ENCODE peak calls at places on chromosomes 11 and 22, in five cellular contexts. F is ovary, B is mucosa of descending colon, L is SJSA1, O is A549. A is an unnamed sample. For H3K4me1, the result is how much of the 10 kb centered on the place peaks cover.

GRCh38 chr22:24952837-24953293 is 349 bp downstream of the KIAA1671 start:
- DNase-seq in F (peak), B (no peak), L (peak), O (peak), A (no peak)

GRCh38 chr11:126139541-126140091 is 71.8 kb downstream of the RPUSD4 start:
- DNase-seq in F (peak), B (no peak), L (no peak), O (no peak), A (no peak)

GRCh38 chr11:8082391-8083087 is 1.5 kb downstream of the TUB start:
- DNase-seq in F (no peak), B (no peak), L (no peak), O (no peak), A (no peak)

GRCh38 chr11:74325649-74326645 is 14.5 kb upstream of the P4HA3 start:
- DNase-seq in F (peak), B (peak), L (no peak), O (no peak), A (peak)

GRCh38 chr11:126416542-126417090 is 61.1 kb downstream of the ST3GAL4 start:
- DNase-seq in F (peak), B (peak), L (no peak), O (no peak), A (peak)

GRCh38 chr22:29842172-29842571 is 4.1 kb upstream of the ASCC2 start:
- DNase-seq in F (no peak), B (no peak), L (no peak), O (no peak), A (no peak)

GRCh38 chr11:72783144-72783910 is 10.5 kb downstream of the STARD10 start:
- DNase-seq in F (no peak), B (peak), L (no peak), O (no peak), A (no peak)

GRCh38 chr22:31333648-31334047 is 12.5 kb downstream of the PATZ1 start:
- DNase-seq in F (no peak), B (no peak), L (no peak), O (no peak), A (no peak)

GRCh38 chr11:334264-335033 is 13.8 kb upstream of the IFITM3 start:
- DNase-seq in F (peak), B (peak), L (no peak), O (no peak), A (no peak)

GRCh38 chr22:50179937-50180726 is 5.6 kb upstream of the TRABD start:
- DNase-seq in F (peak), B (no peak), L (no peak), O (no peak), A (no peak)

GRCh38 chr11:36365937-36366336 is 69.8 kb downstream of the PRR5L start:
- DNase-seq in F (no peak), B (no peak), L (no peak), O (no peak), A (no peak)

GRCh38 chr11:3626250-3626960 is 15.4 kb downstream of the ART5 start:
- DNase-seq in F (no peak), B (peak), L (no peak), O (no peak), A (no peak)

GRCh38 chr11:116532066-116532465 is 240.7 kb downstream of the BUD13 start:
- DNase-seq in F (no peak), B (no peak), L (no peak), O (no peak), A (no peak)

GRCh38 chr11:16986434-16987204 is 27.6 kb downstream of the PLEKHA7 start:
- DNase-seq in F (peak), B (peak), L (no peak), O (no peak), A (peak)

GRCh38 chr22:27875951-27876350 is 43.1 kb downstream of the PITPNB start:
- DNase-seq in F (no peak), B (no peak), L (no peak), O (no peak), A (no peak)

GRCh38 chr11:8092587-8093424 is 11.8 kb downstream of the TUB start:
- DNase-seq in F (peak), B (peak), L (peak), O (peak), A (peak)

GRCh38 chr11:20605602-20606091 is 6.2 kb downstream of the SLC6A5 start:
- DNase-seq in F (no peak), B (no peak), L (no peak), O (no peak), A (no peak)

GRCh38 chr11:114059278-114059983 is at the start of gene ZBTB16:
- DNase-seq in F (peak), B (peak), L (no peak), O (no peak), A (peak)

GRCh38 chr11:65591939-65592814 is 3.4 kb downstream of the KCNK7 start:
- DNase-seq in F (peak), B (peak), L (no peak), O (no peak), A (peak)

GRCh38 chr11:75547177-75547576 is 14.9 kb upstream of the SERPINH1 start:
- DNase-seq in F (no peak), B (no peak), L (no peak), O (no peak), A (no peak)

GRCh38 chr11:114077482-114078305 is 18.2 kb downstream of the ZBTB16 start:
- DNase-seq in F (no peak), B (no peak), L (no peak), O (no peak), A (no peak)

GRCh38 chr11:121535122-121535796 is 82.5 kb upstream of the SORL1-AS1 start:
- DNase-seq in F (no peak), B (no peak), L (no peak), O (no peak), A (no peak)

GRCh38 chr11:128341280-128341679 is 246.1 kb downstream of the ETS1 start:
- DNase-seq in F (no peak), B (no peak), L (no peak), O (no peak), A (no peak)

GRCh38 chr22:27879923-27880322 is 39.1 kb downstream of the PITPNB start:
- DNase-seq in F (no peak), B (no peak), L (peak), O (peak), A (no peak)

GRCh38 chr11:122339661-122340060 is 223.6 kb upstream of the BLID start:
- DNase-seq in F (no peak), B (no peak), L (no peak), O (no peak), A (no peak)

GRCh38 chr22:29183971-29184595 is 21.6 kb upstream of the EMID1 start:
- DNase-seq in F (no peak), B (no peak), L (no peak), O (no peak), A (no peak)

GRCh38 chr22:44952863-44953790 is 56.7 kb downstream of the PHF21B start:
- DNase-seq in F (no peak), B (no peak), L (no peak), O (no peak), A (no peak)

GRCh38 chr22:23818541-23818940 is 20.3 kb downstream of the DERL3 start:
- DNase-seq in F (no peak), B (no peak), L (no peak), O (no peak), A (no peak)

GRCh38 chr22:40529817-40530216 is 106.7 kb downstream of the MRTFA start:
- DNase-seq in F (no peak), B (no peak), L (no peak), O (no peak), A (no peak)

GRCh38 chr11:132520199-132520598 is 1012.1 kb downstream of the OPCML start:
- DNase-seq in F (no peak), B (no peak), L (no peak), O (no peak), A (no peak)

GRCh38 chr22:44729391-44730012 is 22.9 kb upstream of the ARHGAP8 start:
- DNase-seq in F (peak), B (peak), L (no peak), O (no peak), A (no peak)

GRCh38 chr11:77479746-77480352 is 6.0 kb upstream of the PAK1 start:
- DNase-seq in F (no peak), B (no peak), L (no peak), O (no peak), A (no peak)

GRCh38 chr22:49570032-49570848 is 257.4 kb downstream of the BRD1 start:
- DNase-seq in F (no peak), B (no peak), L (no peak), O (no peak), A (no peak)

GRCh38 chr11:62018978-62019664 is 51.7 kb upstream of the FTH1 start:
- DNase-seq in F (no peak), B (no peak), L (no peak), O (no peak), A (no peak)

GRCh38 chr11:124740277-124740882 is 638 bp downstream of the NRGN start:
- DNase-seq in F (no peak), B (peak), L (peak), O (peak), A (no peak)

GRCh38 chr11:130118636-130119387 is 40.8 kb upstream of the ST14 start:
- DNase-seq in F (no peak), B (no peak), L (no peak), O (no peak), A (no peak)

GRCh38 chr11:121634889-121635288 is 182.1 kb upstream of the SORL1-AS1 start:
- DNase-seq in F (no peak), B (no peak), L (no peak), O (no peak), A (no peak)

GRCh38 chr11:69120096-69120875 is 35.4 kb upstream of the SMIM38 start:
- DNase-seq in F (no peak), B (peak), L (no peak), O (no peak), A (peak)

DNA sequence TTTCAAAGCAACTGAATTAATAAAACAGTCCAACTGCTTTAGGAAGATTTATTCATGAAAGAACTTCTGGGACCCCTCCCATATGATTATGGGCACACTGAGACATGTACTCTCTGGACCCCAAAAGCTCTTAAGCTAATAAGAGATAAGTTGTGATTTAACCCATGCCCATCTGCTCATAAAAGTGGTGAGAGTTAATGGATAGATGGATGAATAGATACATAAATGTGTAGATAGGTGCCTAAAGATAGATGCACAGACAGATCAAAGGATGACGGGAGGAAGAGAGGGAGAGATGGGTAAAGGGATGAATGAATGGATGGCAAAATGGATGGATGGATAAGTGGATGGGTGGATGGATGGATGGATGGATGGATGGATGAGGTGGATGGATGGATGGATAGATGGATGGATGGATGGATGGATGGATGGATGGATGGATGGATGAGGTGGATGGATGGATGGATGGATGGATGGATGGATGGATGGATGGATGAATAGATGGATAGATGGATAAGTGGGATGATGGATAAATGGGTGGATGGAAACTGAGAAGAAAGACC is 29.4 kb upstream of the TH start:
- DNase-seq in F (no peak), B (no peak), L (no peak), O (no peak), A (no peak)
- H3K4me1 ChIP-seq in F (under half), B (under half), L (under half), O (under half), A (under half)

DNA sequence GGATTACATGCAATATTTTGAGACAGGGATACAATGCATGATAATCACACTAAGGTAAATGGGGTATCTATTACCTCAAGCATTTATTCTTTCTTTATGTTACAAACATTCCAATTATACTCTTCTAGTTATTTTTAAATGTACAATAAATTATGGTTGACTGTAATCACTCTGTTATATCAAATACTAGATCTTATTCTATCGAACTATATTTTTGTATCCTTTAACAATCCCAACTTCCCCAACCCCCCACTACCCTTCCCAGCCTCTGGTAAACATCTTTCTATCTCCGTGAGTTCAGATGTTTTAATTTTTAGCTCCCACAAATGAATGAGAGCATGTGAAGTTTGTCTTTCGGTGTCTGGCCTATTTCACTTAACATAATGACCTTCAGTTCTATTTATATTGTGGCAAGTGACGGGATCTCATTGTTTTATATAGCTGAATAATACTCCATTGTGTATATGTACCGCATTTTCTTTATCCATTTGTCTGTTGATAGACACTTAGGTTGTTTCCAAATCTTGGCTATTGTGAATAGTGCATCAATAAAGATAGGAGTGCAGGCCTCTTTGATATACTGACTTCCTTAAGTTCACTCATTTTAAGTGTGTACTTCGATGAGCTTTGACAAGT is 40.5 kb downstream of the ARHGEF12 start:
- DNase-seq in F (no peak), B (no peak), L (no peak), O (no peak), A (no peak)
- H3K4me1 ChIP-seq in F (under half), B (under half), L (under half), O (under half), A (under half)

GRCh38 chr22:37542959-37543358 is 17.3 kb upstream of the CDC42EP1 start:
- DNase-seq in F (no peak), B (no peak), L (no peak), O (no peak), A (no peak)

GRCh38 chr22:37534445-37534844 is 15.2 kb upstream of the CARD10 start:
- DNase-seq in F (no peak), B (no peak), L (no peak), O (no peak), A (no peak)

GRCh38 chr22:37533995-37534394 is 14.8 kb upstream of the CARD10 start:
- DNase-seq in F (no peak), B (no peak), L (peak), O (no peak), A (no peak)

GRCh38 chr22:37535159-37535558 is 15.9 kb upstream of the CARD10 start:
- DNase-seq in F (no peak), B (no peak), L (no peak), O (no peak), A (no peak)

GRCh38 chr22:37538590-37539357 is 19.6 kb upstream of the CARD10 start:
- DNase-seq in F (peak), B (peak), L (peak), O (peak), A (peak)
- H3K4me1 ChIP-seq in F (under half), B (under half), L (under half), O (under half), A (under half)

GRCh38 chr11:66854231-66854661 is 2.6 kb upstream of the LRFN4 start:
- DNase-seq in F (no peak), B (no peak), L (no peak), O (no peak), A (no peak)

GRCh38 chr11:66851698-66852465 is 5.0 kb upstream of the LRFN4 start:
- DNase-seq in F (peak), B (peak), L (no peak), O (peak), A (no peak)

GRCh38 chr11:66851251-66851620 is 5.6 kb upstream of the LRFN4 start:
- DNase-seq in F (no peak), B (no peak), L (no peak), O (no peak), A (no peak)

GRCh38 chr11:66853242-66854229 is 3.3 kb upstream of the LRFN4 start:
- DNase-seq in F (peak), B (no peak), L (no peak), O (no peak), A (peak)

DNA sequence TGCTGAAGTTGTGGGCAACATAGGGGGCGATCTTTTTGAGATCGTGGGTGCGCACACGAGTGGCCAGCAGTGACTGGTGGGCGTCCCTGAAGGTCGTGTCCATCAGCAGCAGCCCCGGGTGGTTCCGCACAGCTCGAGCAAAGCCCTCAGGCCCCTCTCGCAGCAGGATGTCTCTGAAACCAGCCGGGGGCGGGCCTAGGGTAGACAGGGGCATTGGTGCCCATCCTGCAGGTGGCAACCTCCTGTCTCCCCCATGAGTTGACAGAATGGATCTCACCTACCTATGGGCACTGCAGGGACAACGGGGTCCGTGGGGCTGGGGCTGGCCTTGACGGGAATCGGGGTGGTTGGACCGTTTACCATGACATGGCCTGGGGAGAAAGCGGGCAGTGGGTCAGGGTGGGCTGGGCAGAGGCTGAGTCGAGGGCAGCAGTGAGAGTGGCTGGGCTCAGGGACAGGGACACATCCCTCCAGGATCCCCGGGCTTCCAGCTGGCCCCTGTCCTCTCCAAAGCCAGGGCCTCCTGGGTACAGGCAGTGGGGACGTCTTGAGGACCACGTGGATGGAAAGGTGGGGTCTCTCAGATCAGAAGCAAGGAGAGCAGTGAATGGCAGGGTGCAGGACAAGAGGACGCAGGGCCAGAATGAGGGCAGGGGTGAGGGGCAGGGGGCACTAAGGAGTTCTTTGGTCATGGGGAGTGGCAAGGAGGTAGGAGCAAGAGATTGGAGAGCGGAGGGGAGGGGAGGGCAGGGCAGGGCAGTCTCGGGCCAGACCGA is 4.2 kb upstream of the LRFN4 start:
- DNase-seq in F (peak), B (no peak), L (no peak), O (no peak), A (peak)
- H3K4me1 ChIP-seq in F (under half), B (under half), L (under half), O (under half), A (under half)

GRCh38 chr11:44607324-44607962 is 42.0 kb downstream of the CD82 start:
- DNase-seq in F (no peak), B (no peak), L (peak), O (no peak), A (no peak)

GRCh38 chr11:44605965-44606364 is 40.5 kb downstream of the CD82 start:
- DNase-seq in F (no peak), B (no peak), L (no peak), O (no peak), A (no peak)

GRCh38 chr11:44607987-44608386 is 42.5 kb downstream of the CD82 start:
- DNase-seq in F (no peak), B (no peak), L (no peak), O (no peak), A (no peak)

GRCh38 chr11:44605068-44605708 is 39.7 kb downstream of the CD82 start:
- DNase-seq in F (no peak), B (no peak), L (no peak), O (no peak), A (no peak)

GRCh38 chr11:44606472-44606871 is 41.0 kb downstream of the CD82 start:
- DNase-seq in F (no peak), B (no peak), L (no peak), O (no peak), A (no peak)
- H3K4me1 ChIP-seq in F (under half), B (under half), L (under half), O (under half), A (under half)

DNA sequence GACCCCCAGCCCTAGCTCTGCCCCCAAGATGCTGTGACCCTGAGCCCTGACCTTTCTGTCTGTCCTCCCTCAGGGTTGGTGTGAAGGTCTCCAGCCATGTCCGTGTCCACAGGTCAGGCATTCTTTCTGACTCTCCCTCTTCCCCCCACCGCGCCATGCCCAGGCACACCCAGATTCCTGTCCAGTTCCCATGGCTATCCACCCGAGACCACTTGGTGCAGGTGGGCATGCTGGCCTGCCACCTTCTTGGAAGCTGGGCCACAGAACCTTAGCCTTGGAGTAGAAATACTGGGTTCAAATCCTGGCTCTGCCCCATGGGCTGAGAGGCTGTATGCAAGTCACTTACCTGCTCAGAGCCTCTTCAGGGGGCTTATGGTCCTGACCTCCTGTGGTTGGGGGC is 2.3 kb upstream of the PLCB3 start:
- DNase-seq in F (no peak), B (peak), L (no peak), O (no peak), A (no peak)
- H3K4me1 ChIP-seq in F (under half), B (under half), L (half or more), O (under half), A (under half)

GRCh38 chr11:2378527-2379210 is 1.6 kb downstream of the CD81 start:
- DNase-seq in F (peak), B (peak), L (peak), O (no peak), A (peak)
- H3K4me1 ChIP-seq in F (under half), B (half or more), L (under half), O (under half), A (under half)

GRCh38 chr11:46743043-46743442 is 24.0 kb downstream of the F2 start:
- DNase-seq in F (no peak), B (no peak), L (no peak), O (no peak), A (no peak)

GRCh38 chr11:46745995-46746394 is 27.0 kb downstream of the F2 start:
- DNase-seq in F (no peak), B (no peak), L (no peak), O (no peak), A (no peak)

GRCh38 chr11:46745328-46745727 is 26.3 kb downstream of the F2 start:
- DNase-seq in F (no peak), B (no peak), L (no peak), O (no peak), A (no peak)

GRCh38 chr11:46743693-46744339 is 24.8 kb downstream of the F2 start:
- DNase-seq in F (no peak), B (no peak), L (no peak), O (no peak), A (no peak)

GRCh38 chr11:46747150-46747549 is 28.1 kb downstream of the F2 start:
- DNase-seq in F (no peak), B (no peak), L (no peak), O (no peak), A (no peak)
- H3K4me1 ChIP-seq in F (under half), B (under half), L (under half), O (under half), A (under half)